ENCODE peak calls at places on chromosomes 3 and 15, in five cellular contexts. U is Peyer's patch, T is AG09319, Q is HT1080, F is T follicular helper cell. W is an unnamed sample.

GRCh38 chr3:58779934-58780333 is 113.4 kb upstream of the FAM3D start:
- DNase-seq in Q (no peak), F (no peak), U (no peak), T (no peak), W (no peak)

GRCh38 chr15:62592920-62593319 is 427.8 kb upstream of the C2CD4B start:
- DNase-seq in F (no peak), Q (no peak), T (no peak), U (no peak), W (no peak)

GRCh38 chr3:99731499-99731898 is 86.2 kb upstream of the CMSS1 start:
- DNase-seq in Q (no peak), T (no peak), U (no peak), F (no peak), W (no peak)

GRCh38 chr15:90838066-90838465 is 30.3 kb upstream of the FURIN start:
- DNase-seq in Q (no peak), T (no peak), U (no peak), F (peak), W (peak)

GRCh38 chr3:119318871-119319270 is 24.7 kb downstream of the ARHGAP31 start:
- DNase-seq in Q (no peak), F (no peak), T (no peak), U (no peak), W (no peak)

GRCh38 chr3:52220380-52221026 is 4.9 kb downstream of the TLR9 start:
- DNase-seq in Q (peak), F (peak), T (no peak), U (peak), W (peak)

GRCh38 chr15:40461958-40462357 is 8.8 kb upstream of the CHST14 start:
- DNase-seq in Q (no peak), T (no peak), U (peak), F (no peak), W (no peak)

GRCh38 chr15:85479071-85479647 is 98.8 kb downstream of the AKAP13 start:
- DNase-seq in F (no peak), T (no peak), Q (peak), U (no peak), W (no peak)

GRCh38 chr15:27059610-27060202 is 88.7 kb downstream of the GABRG3 start:
- DNase-seq in T (peak), F (no peak), Q (peak), U (no peak), W (no peak)

GRCh38 chr15:60634815-60635214 is 155.9 kb upstream of the ICE2 start:
- DNase-seq in F (no peak), Q (no peak), T (no peak), U (no peak), W (no peak)

GRCh38 chr15:74826372-74826819 is at the start of gene CPLX3:
- DNase-seq in T (no peak), F (peak), U (peak), Q (no peak), W (peak)

GRCh38 chr15:52004806-52005205 is 14.2 kb upstream of the MAPK6 start:
- DNase-seq in U (no peak), T (no peak), Q (no peak), F (no peak), W (no peak)

GRCh38 chr15:40289140-40289775 is 6.4 kb upstream of the ANKRD63 start:
- DNase-seq in F (no peak), Q (no peak), T (no peak), U (peak), W (no peak)

GRCh38 chr3:32456429-32457130 is 46.1 kb downstream of the CMTM6 start:
- DNase-seq in U (no peak), T (no peak), Q (no peak), F (no peak), W (no peak)

W was measured in stimulated activated naive CD4-positive, alpha-beta T cell.